ENCODE peak calls at places on chromosomes 6 and 20, in eight cellular contexts. O, T, A, L, G, R, V and F are unnamed samples.

GRCh38 chr6:125220712-125221111 is 67.1 kb downstream of the TPD52L1 start:
- DNase-seq in O (no peak), T (no peak), A (peak), L (peak), G (no peak), R (no peak), V (no peak), F (no peak)

GRCh38 chr6:106514281-106514885 is 114.9 kb downstream of the RTN4IP1 start:
- DNase-seq in O (no peak), T (no peak), A (peak), L (no peak), G (no peak), R (no peak), V (no peak), F (peak)

GRCh38 chr6:134640975-134641429 is 308.9 kb downstream of the ALDH8A1 start:
- DNase-seq in O (peak), T (peak), A (peak), L (peak), G (peak), R (no peak), V (peak), F (peak)

GRCh38 chr6:37777272-37777736 is 42.2 kb upstream of the ZFAND3 start:
- DNase-seq in O (no peak), T (no peak), A (no peak), L (no peak), G (no peak), R (no peak), V (no peak), F (no peak)

GRCh38 chr6:30615958-30616810 is 859 bp downstream of the PPP1R10 start:
- DNase-seq in O (no peak), T (no peak), A (no peak), L (peak), G (no peak), R (no peak), V (peak), F (peak)

GRCh38 chr20:60057123-60057865 is 99.1 kb downstream of the CDH26 start:
- DNase-seq in O (no peak), T (no peak), A (peak), L (peak), G (peak), R (no peak), V (peak), F (peak)

GRCh38 chr20:38196016-38196415 is 30.9 kb upstream of the TGM2 start:
- DNase-seq in O (no peak), T (no peak), A (no peak), L (no peak), G (no peak), R (no peak), V (no peak), F (no peak)

GRCh38 chr6:63816401-63816975 is 180.9 kb downstream of the PHF3 start:
- DNase-seq in O (no peak), T (no peak), A (no peak), L (no peak), G (no peak), R (no peak), V (no peak), F (no peak)

GRCh38 chr6:3363296-3364025 is 93.4 kb downstream of the SLC22A23 start:
- DNase-seq in O (no peak), T (peak), A (peak), L (no peak), G (no peak), R (peak), V (no peak), F (no peak)

GRCh38 chr6:54916858-54917257 is 70.3 kb downstream of the FAM83B start:
- DNase-seq in O (no peak), T (no peak), A (peak), L (no peak), G (peak), R (no peak), V (no peak), F (no peak)

GRCh38 chr6:39615622-39616021 is 109.6 kb downstream of the KIF6 start:
- DNase-seq in O (no peak), T (no peak), A (no peak), L (no peak), G (no peak), R (no peak), V (no peak), F (no peak)

GRCh38 chr20:62298577-62299249 is 4.1 kb upstream of the ADRM1 start:
- DNase-seq in O (no peak), T (peak), A (no peak), L (no peak), G (no peak), R (peak), V (no peak), F (no peak)

DNA sequence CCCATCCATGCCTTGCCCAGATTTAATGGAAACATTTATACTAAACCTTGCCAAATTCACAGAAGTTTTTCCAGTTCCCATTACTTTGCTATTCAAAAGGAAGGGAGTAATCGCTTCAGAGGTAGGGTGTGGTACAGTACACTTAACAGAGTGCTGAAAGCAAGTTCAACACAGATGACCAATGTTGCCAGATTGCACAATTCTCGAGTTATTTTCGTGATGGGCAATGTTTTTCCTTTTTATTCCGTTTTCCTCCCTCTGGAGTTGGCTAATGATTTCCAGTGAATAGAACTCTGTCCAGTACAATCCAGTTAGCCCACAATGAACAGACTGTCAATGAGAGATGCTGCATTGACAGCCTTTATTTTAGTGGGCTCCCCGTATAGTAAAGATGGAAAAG is 49.3 kb upstream of the RANBP9 start:
- DNase-seq in O (no peak), T (no peak), A (peak), L (no peak), G (no peak), R (no peak), V (no peak), F (no peak)
- H3K27ac ChIP-seq in O (no peak), T (no peak), A (peak), L (no peak), G (no peak), R (peak), V (no peak), F (no peak)

GRCh38 chr6:127891731-127892326 is 9.0 kb downstream of the THEMIS start:
- DNase-seq in O (no peak), T (no peak), A (no peak), L (no peak), G (no peak), R (no peak), V (no peak), F (no peak)
- H3K27ac ChIP-seq in O (no peak), T (no peak), A (no peak), L (no peak), G (no peak), R (no peak), V (no peak), F (no peak)

DNA sequence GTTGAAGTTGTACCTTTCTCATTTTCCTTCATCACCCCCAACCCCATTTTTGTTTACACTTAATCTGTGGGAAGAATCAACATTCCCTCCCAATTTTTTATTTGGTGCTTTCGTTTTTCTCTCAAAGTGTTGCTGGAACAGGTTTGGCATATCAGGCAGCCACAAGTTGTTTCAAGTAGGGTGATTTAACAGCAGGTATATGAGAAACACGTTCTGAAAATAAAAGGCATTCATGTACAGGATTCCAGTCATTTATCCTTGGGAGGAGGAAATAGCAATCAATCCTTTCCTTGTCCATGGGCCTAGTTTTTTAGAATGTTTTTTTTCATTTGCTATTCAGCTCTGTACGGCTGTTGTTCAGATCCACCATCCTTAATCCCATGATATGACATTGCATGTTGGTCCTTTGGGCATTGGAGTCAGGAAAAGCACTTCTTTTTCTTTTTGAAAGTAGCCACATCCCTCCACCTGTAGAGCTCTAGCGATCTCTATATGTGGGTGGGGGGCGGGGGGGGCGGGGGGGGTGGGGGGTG is 120.2 kb downstream of the JARID2 start:
- DNase-seq in O (no peak), T (no peak), A (peak), L (no peak), G (no peak), R (no peak), V (no peak), F (no peak)
- H3K27ac ChIP-seq in O (no peak), T (no peak), A (peak), L (no peak), G (peak), R (peak), V (no peak), F (no peak)

DNA sequence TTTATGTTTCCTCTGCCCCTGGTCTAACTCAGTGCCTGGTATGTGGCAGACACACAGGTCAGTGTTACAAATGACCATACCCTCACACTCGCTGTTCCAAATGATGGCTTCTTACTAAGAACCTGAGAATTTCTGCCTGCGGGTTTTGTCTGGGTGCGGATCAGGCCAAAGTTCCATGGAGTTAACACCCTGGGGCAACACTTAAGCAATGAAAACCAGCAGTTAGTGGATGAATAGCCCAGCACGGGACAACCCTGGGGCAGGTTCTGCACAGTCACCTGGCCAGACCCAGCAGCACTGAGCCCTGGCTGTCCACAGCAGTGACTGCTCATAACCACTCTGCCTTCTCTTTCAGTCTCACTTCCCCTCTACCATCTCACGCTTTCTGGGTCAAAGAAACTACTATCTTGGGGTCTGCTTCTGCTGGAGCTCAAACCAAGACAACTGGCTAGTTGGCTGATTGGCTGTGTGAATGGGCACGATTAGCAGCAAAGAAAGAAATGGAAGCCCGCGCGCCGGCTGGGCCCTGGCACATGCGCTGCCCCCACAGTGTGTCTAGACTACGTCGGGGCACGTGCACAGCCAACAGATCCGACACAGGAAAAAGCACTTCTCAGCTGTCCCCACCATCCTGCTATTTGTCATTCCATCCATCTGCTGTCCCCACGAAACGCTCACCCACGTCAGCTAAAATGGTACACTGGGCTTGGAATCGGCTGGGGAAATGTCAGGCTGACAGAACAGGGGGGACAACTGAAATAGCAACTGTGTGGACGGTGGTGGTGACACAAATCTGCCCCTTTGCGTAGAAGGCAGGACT is 36.6 kb downstream of the MGME1 start:
- DNase-seq in O (no peak), T (no peak), A (no peak), L (no peak), G (no peak), R (no peak), V (no peak), F (no peak)
- H3K27ac ChIP-seq in O (no peak), T (no peak), A (no peak), L (no peak), G (no peak), R (no peak), V (no peak), F (no peak)